ENCODE peak calls at places on chromosomes 1 and 21, in four cellular contexts. One of them, this sample, is unnamed.

GRCh38 chr21:36700961-36701911 is 2.3 kb downstream of the SIM2 start:
- DNase-seq in A549: no peak
- DNase-seq in K562: no peak
- DNase-seq in HepG2: no peak
- DNase-seq in this sample: no peak

GRCh38 chr21:14533555-14534400 is 12.3 kb downstream of the SAMSN1 start:
- DNase-seq in K562: no peak
- DNase-seq in HepG2: no peak
- DNase-seq in A549: peak
- DNase-seq in this sample: peak

GRCh38 chr21:32020551-32020950 is 147.7 kb downstream of the HUNK start:
- DNase-seq in HepG2: no peak
- DNase-seq in A549: no peak
- DNase-seq in K562: no peak
- DNase-seq in this sample: no peak

GRCh38 chr1:24955161-24955560 is 25.1 kb upstream of the RUNX3 start:
- DNase-seq in K562: no peak
- DNase-seq in HepG2: no peak
- DNase-seq in A549: no peak
- DNase-seq in this sample: no peak

GRCh38 chr1:110084226-110085078 is 14.0 kb upstream of the ALX3 start:
- DNase-seq in A549: no peak
- DNase-seq in HepG2: no peak
- DNase-seq in K562: no peak
- DNase-seq in this sample: peak

GRCh38 chr1:220301630-220302029 is 29.4 kb upstream of the RAB3GAP2 start:
- DNase-seq in A549: no peak
- DNase-seq in HepG2: no peak
- DNase-seq in K562: no peak
- DNase-seq in this sample: no peak

GRCh38 chr1:202952818-202953217 is 5.3 kb downstream of the ADIPOR1 start:
- DNase-seq in HepG2: no peak
- DNase-seq in A549: no peak
- DNase-seq in K562: no peak
- DNase-seq in this sample: no peak

GRCh38 chr1:43144228-43144627 is 27.9 kb downstream of the EBNA1BP2 start:
- DNase-seq in HepG2: no peak
- DNase-seq in A549: no peak
- DNase-seq in K562: no peak
- DNase-seq in this sample: no peak

GRCh38 chr1:19029191-19030085 is 73.0 kb upstream of the IFFO2 start:
- DNase-seq in A549: no peak
- DNase-seq in HepG2: no peak
- DNase-seq in K562: no peak
- DNase-seq in this sample: no peak

GRCh38 chr1:31396633-31397351 is 16.2 kb upstream of the SERINC2 start:
- DNase-seq in K562: no peak
- DNase-seq in HepG2: no peak
- DNase-seq in A549: no peak
- DNase-seq in this sample: no peak

GRCh38 chr1:109541102-109541501 is 1.4 kb downstream of the GPR61 start:
- DNase-seq in K562: no peak
- DNase-seq in A549: no peak
- DNase-seq in HepG2: no peak
- DNase-seq in this sample: no peak

GRCh38 chr1:109892476-109893368 is 17.9 kb upstream of the CSF1 start:
- DNase-seq in K562: no peak
- DNase-seq in HepG2: no peak
- DNase-seq in A549: peak
- DNase-seq in this sample: no peak

GRCh38 chr1:112906155-112906698 is 49.8 kb downstream of the SLC16A1 start:
- DNase-seq in K562: no peak
- DNase-seq in A549: no peak
- DNase-seq in HepG2: no peak
- DNase-seq in this sample: no peak

GRCh38 chr1:94324168-94324544 is 86.8 kb upstream of the ARHGAP29 start:
- DNase-seq in A549: no peak
- DNase-seq in K562: no peak
- DNase-seq in HepG2: no peak
- DNase-seq in this sample: no peak

GRCh38 chr1:65994223-65994622 is 201.5 kb downstream of the PDE4B start:
- DNase-seq in A549: no peak
- DNase-seq in K562: no peak
- DNase-seq in HepG2: no peak
- DNase-seq in this sample: no peak

GRCh38 chr1:239056940-239057339 is 329.4 kb upstream of the CHRM3 start:
- DNase-seq in HepG2: no peak
- DNase-seq in K562: no peak
- DNase-seq in A549: no peak
- DNase-seq in this sample: no peak

GRCh38 chr1:61743716-61744620 is 1.7 kb downstream of the PATJ start:
- DNase-seq in K562: no peak
- DNase-seq in HepG2: no peak
- DNase-seq in A549: no peak
- DNase-seq in this sample: no peak

GRCh38 chr1:154342836-154343472 is 17.6 kb downstream of the ATP8B2 start:
- DNase-seq in A549: no peak
- DNase-seq in K562: no peak
- DNase-seq in HepG2: no peak
- DNase-seq in this sample: no peak

GRCh38 chr1:41322835-41323234 is 38.4 kb upstream of the FOXO6 start:
- DNase-seq in K562: peak
- DNase-seq in A549: peak
- DNase-seq in HepG2: peak
- DNase-seq in this sample: no peak

DNA sequence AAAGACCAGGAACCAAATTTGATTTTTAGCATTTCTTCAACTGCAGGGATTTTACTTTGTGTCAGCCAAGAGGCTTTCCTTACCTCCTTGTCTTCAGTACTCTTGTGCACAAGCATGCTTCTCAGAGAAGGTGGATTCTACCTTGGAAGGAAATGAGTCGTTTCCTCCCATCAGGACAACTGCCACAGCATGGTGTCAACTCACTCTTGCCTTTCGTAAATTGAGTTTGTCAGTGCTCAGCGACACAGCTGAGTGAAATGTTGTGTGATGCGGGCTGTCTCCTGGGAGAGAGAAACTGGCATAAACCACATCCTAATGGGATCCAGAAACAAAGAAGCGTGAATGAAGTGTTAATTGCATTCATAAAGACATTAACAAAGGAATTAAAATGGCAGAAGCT is 51.6 kb upstream of the SLC22A15 start:
- DNase-seq in A549: no peak
- DNase-seq in HepG2: no peak
- DNase-seq in K562: no peak
- DNase-seq in this sample: no peak
- TF ChIP-seq REST in A549: no peak
- TF ChIP-seq REST in HepG2: no peak
- TF ChIP-seq REST in K562: no peak
- TF ChIP-seq REST in this sample: no peak

GRCh38 chr1:17224434-17224833 is 19.5 kb downstream of the PADI1 start:
- DNase-seq in HepG2: no peak
- DNase-seq in A549: no peak
- DNase-seq in K562: no peak
- DNase-seq in this sample: no peak
- TF ChIP-seq BHLHE40 in HepG2: no peak
- TF ChIP-seq BHLHE40 in A549: no peak
- TF ChIP-seq BHLHE40 in K562: no peak
- TF ChIP-seq BHLHE40 in this sample: no peak

GRCh38 chr1:22369294-22370189 is 82.1 kb upstream of the ZBTB40 start:
- DNase-seq in K562: no peak
- DNase-seq in A549: no peak
- DNase-seq in HepG2: peak
- DNase-seq in this sample: no peak

GRCh38 chr1:22373252-22373651 is 78.4 kb upstream of the ZBTB40 start:
- DNase-seq in K562: no peak
- DNase-seq in A549: no peak
- DNase-seq in HepG2: no peak
- DNase-seq in this sample: no peak

GRCh38 chr1:22366346-22366745 is 85.3 kb upstream of the ZBTB40 start:
- DNase-seq in K562: no peak
- DNase-seq in HepG2: no peak
- DNase-seq in A549: no peak
- DNase-seq in this sample: no peak

GRCh38 chr1:22371408-22371807 is 80.2 kb upstream of the ZBTB40 start:
- DNase-seq in K562: no peak
- DNase-seq in HepG2: no peak
- DNase-seq in A549: no peak
- DNase-seq in this sample: no peak

GRCh38 chr1:22370190-22370498 is 81.5 kb upstream of the ZBTB40 start:
- DNase-seq in K562: no peak
- DNase-seq in A549: no peak
- DNase-seq in HepG2: no peak
- DNase-seq in this sample: no peak
- TF ChIP-seq REST in K562: no peak
- TF ChIP-seq REST in A549: no peak
- TF ChIP-seq REST in HepG2: no peak
- TF ChIP-seq REST in this sample: no peak

GRCh38 chr1:155719703-155720102 is 30.8 kb downstream of the DAP3 start:
- DNase-seq in K562: no peak
- DNase-seq in HepG2: no peak
- DNase-seq in A549: no peak
- DNase-seq in this sample: no peak
- TF ChIP-seq BHLHE40 in K562: no peak
- TF ChIP-seq BHLHE40 in HepG2: no peak
- TF ChIP-seq BHLHE40 in A549: no peak
- TF ChIP-seq BHLHE40 in this sample: no peak

GRCh38 chr1:182762536-182762935 is 27.0 kb upstream of the NPL start:
- DNase-seq in K562: no peak
- DNase-seq in HepG2: no peak
- DNase-seq in A549: no peak
- DNase-seq in this sample: no peak
- TF ChIP-seq REST in K562: no peak
- TF ChIP-seq REST in HepG2: no peak
- TF ChIP-seq REST in A549: no peak
- TF ChIP-seq REST in this sample: no peak

DNA sequence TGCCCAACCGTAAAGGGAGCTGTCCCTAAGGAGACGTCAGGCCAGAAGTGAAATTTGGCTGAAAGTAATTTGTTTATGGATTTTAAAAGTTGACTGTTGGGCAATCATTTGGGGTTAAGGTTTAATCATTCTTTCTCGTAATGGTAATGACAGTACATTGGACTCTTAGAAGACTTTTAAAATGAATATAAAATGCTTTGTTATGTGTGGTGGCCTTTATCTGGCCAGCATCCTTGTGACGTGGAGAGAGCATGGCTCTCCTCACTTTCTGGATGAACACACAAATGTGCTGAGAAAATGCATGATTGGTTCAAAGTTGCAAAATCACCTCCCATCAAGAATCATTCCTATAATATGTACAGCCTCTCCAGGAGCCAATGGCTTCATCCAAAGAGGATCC is 160.2 kb downstream of the DHRS3 start:
- DNase-seq in A549: no peak
- DNase-seq in K562: no peak
- DNase-seq in HepG2: no peak
- DNase-seq in this sample: no peak
- TF ChIP-seq BHLHE40 in A549: no peak
- TF ChIP-seq BHLHE40 in K562: no peak
- TF ChIP-seq BHLHE40 in HepG2: no peak
- TF ChIP-seq BHLHE40 in this sample: no peak

GRCh38 chr1:180157108-180157507 is 2.4 kb downstream of the QSOX1 start:
- DNase-seq in HepG2: no peak
- DNase-seq in K562: no peak
- DNase-seq in A549: no peak
- DNase-seq in this sample: no peak

GRCh38 chr1:180158149-180159147 is 3.8 kb downstream of the QSOX1 start:
- DNase-seq in A549: no peak
- DNase-seq in K562: no peak
- DNase-seq in HepG2: no peak
- DNase-seq in this sample: no peak

GRCh38 chr1:180156201-180156600 is 1.5 kb downstream of the QSOX1 start:
- DNase-seq in HepG2: no peak
- DNase-seq in A549: no peak
- DNase-seq in K562: no peak
- DNase-seq in this sample: peak

GRCh38 chr1:180156631-180157091 is 2.0 kb downstream of the QSOX1 start:
- DNase-seq in HepG2: no peak
- DNase-seq in A549: no peak
- DNase-seq in K562: no peak
- DNase-seq in this sample: no peak

DNA sequence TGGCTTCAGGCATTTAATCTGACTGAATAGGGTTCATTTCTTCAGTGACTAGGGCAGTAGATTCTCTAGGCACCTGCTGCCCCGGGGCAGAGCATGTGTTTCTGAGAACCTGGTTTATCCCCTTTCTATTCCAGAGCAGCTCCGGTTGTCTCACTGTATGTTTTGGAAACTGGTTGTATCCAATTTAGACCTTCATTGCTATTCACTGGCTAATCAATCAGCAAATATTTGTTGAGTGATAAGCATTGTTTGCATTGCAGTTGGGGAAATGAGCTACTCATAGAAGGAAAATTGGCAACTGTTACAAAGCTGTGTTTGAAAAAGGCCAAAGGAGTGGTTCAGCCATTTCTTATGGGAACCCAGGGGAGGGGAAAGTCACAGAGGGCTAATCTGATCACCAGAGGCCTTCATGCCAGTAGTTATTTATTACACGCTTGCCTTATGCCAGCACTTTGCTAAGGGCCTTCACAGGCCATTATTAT is 2.9 kb downstream of the QSOX1 start:
- DNase-seq in K562: no peak
- DNase-seq in A549: no peak
- DNase-seq in HepG2: peak
- DNase-seq in this sample: no peak
- TF ChIP-seq REST in K562: no peak
- TF ChIP-seq REST in A549: no peak
- TF ChIP-seq REST in HepG2: no peak
- TF ChIP-seq REST in this sample: no peak

DNA sequence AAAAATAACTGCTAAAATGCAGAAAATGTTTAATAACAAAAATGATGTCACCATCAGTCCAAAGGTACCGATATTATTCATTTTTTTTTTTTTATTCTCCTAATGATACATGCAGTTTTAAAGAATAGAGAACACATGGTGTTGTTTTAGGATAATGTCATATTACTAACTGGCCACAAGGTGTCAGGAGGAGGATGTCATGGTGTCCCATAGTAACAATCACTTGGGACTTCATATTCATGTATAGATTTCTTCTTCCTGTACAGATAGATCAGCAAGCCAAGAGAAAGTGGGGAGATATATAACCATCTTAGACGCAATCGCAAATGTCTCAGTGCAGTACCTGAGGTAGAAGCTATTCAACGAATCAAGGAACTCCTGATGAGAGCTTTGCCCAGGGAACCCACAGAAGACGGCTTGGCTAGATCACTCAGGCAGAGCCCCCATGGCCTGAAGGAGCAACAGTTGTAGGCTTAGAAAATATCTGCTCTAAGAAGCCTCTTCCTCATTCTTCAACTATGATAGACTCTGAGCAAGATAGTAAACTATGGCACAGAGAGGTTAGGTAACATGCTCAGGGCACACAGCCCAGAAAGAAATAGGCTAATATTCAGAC is 12.3 kb downstream of the OR2T11 start:
- DNase-seq in HepG2: peak
- DNase-seq in A549: peak
- DNase-seq in K562: peak
- DNase-seq in this sample: no peak
- TF ChIP-seq BHLHE40 in HepG2: no peak
- TF ChIP-seq BHLHE40 in A549: no peak
- TF ChIP-seq BHLHE40 in K562: no peak
- TF ChIP-seq BHLHE40 in this sample: no peak

GRCh38 chr1:37922767-37923550 is 23.9 kb downstream of the INPP5B start:
- DNase-seq in K562: peak
- DNase-seq in HepG2: no peak
- DNase-seq in A549: no peak
- DNase-seq in this sample: peak
- TF ChIP-seq REST in K562: no peak
- TF ChIP-seq REST in HepG2: no peak
- TF ChIP-seq REST in A549: no peak
- TF ChIP-seq REST in this sample: no peak

This sample was measured in GM12878.